ENCODE peak calls at places on chromosome 16, in five cellular contexts. B is mesenchymal stem cell, M is IMR-90, Y is H1, W is H9. I is an unnamed sample.

GRCh38 chr16:20849587-20850390 is 43.5 kb downstream of the REXO5 start:
- DNase-seq in W (peak), Y (no peak), M (peak), B (peak), I (peak)

GRCh38 chr16:23268561-23268960 is 33.5 kb upstream of the SCNN1B start:
- DNase-seq in B (no peak), Y (no peak), M (no peak), W (no peak), I (no peak)

GRCh38 chr16:77169650-77170236 is 21.2 kb upstream of the MON1B start:
- DNase-seq in W (peak), Y (peak), B (peak), M (peak), I (peak)

GRCh38 chr16:19926449-19927390 is 42.1 kb upstream of the GPRC5B start:
- DNase-seq in M (peak), W (peak), B (peak), Y (no peak), I (no peak)

GRCh38 chr16:85129846-85130706 is 17.8 kb upstream of the CIBAR2 start:
- DNase-seq in B (peak), W (no peak), Y (no peak), M (peak), I (no peak)

GRCh38 chr16:82240111-82240510 is 70.1 kb upstream of the MPHOSPH6 start:
- DNase-seq in B (no peak), W (no peak), M (peak), Y (no peak), I (no peak)

GRCh38 chr16:12146966-12147365 is 170.4 kb downstream of the SNX29 start:
- DNase-seq in Y (no peak), M (no peak), B (no peak), W (no peak), I (no peak)

GRCh38 chr16:58829096-58829495 is 95.0 kb upstream of the GOT2 start:
- DNase-seq in Y (no peak), M (no peak), B (no peak), W (no peak), I (no peak)

GRCh38 chr16:75340715-75341500 is 89.5 kb upstream of the BCAR1 start:
- DNase-seq in B (peak), Y (peak), W (no peak), M (peak), I (no peak)
- H4K8ac ChIP-seq in B (no peak), Y (no peak), W (no peak), M (no peak), I (no peak)

DNA sequence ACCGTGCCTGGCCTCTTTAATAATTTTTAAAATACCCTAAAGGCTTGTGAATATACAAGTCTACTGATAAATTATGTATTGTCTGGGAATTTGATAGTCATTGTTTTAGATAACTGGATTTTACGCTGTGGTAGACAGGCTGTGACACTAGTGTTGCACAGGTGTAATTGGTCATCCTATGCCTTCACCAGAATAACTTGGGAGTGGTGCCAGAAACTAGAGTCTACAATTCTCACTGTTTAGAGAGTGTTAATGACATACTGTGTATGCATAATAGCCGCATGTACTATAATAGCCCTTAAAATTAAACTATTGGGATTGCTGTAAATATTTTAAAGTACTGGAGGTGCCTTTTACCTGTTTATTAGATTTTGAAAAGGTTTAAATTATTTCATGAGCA is 11.4 kb downstream of the CNEP1R1 start:
- DNase-seq in B (no peak), W (no peak), Y (no peak), M (no peak), I (no peak)
- H4K8ac ChIP-seq in B (no peak), W (no peak), Y (no peak), M (no peak), I (no peak)

GRCh38 chr16:60200161-60200560 is 1466.0 kb upstream of the GOT2 start:
- DNase-seq in M (no peak), W (no peak), Y (no peak), B (no peak), I (no peak)

GRCh38 chr16:60199154-60199553 is 1465.0 kb upstream of the GOT2 start:
- DNase-seq in M (no peak), W (no peak), B (no peak), Y (no peak), I (no peak)

GRCh38 chr16:60206511-60206910 is 1472.4 kb upstream of the GOT2 start:
- DNase-seq in M (no peak), B (no peak), Y (no peak), W (peak), I (no peak)

GRCh38 chr16:60203525-60204124 is 1469.5 kb upstream of the GOT2 start:
- DNase-seq in Y (no peak), M (peak), B (no peak), W (no peak), I (no peak)

DNA sequence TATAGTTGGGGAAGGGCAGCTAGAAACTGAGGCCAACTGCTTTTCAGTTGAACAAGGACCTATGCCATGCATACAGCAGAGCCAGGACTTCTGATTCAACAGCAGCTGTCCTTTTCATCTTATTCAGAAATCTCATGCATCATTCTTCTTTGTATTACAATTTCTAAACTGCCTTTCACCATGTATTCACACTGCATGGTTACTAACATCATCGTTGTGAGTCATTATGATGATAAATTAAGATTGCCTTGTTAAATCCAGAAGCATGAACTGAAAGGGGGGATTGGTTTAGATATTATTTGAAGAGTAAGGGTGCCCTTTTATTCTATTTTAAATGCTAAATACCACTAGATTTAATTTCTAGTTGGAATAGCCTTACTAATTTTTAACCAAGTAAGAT is 1470.1 kb upstream of the GOT2 start:
- DNase-seq in W (no peak), B (no peak), Y (no peak), M (no peak), I (no peak)
- H4K8ac ChIP-seq in W (no peak), B (no peak), Y (no peak), M (no peak), I (no peak)

GRCh38 chr16:67873435-67874146 is 739 bp downstream of the EDC4 start:
- DNase-seq in M (peak), Y (no peak), W (no peak), B (peak), I (no peak)
- H4K8ac ChIP-seq in M (peak), Y (peak), W (no peak), B (peak), I (no peak)

GRCh38 chr16:1884889-1885288 is 12.9 kb upstream of the MEIOB start:
- DNase-seq in W (no peak), B (no peak), M (no peak), Y (no peak), I (no peak)
- H4K8ac ChIP-seq in W (no peak), B (no peak), M (no peak), Y (no peak), I (no peak)

GRCh38 chr16:4800290-4801041 is 2.0 kb downstream of the ROGDI start:
- DNase-seq in W (no peak), B (no peak), M (no peak), Y (no peak), I (no peak)

GRCh38 chr16:4799171-4799855 is 3.1 kb downstream of the ROGDI start:
- DNase-seq in B (no peak), M (no peak), W (no peak), Y (no peak), I (no peak)

GRCh38 chr16:4801962-4802658 is at the start of gene ROGDI:
- DNase-seq in M (peak), W (peak), B (peak), Y (peak), I (peak)

GRCh38 chr16:4802659-4803287 is 340 bp upstream of the ROGDI start:
- DNase-seq in B (peak), Y (peak), M (peak), W (peak), I (peak)

GRCh38 chr16:4801051-4801961 is 1.1 kb downstream of the ROGDI start:
- DNase-seq in W (no peak), M (no peak), B (no peak), Y (no peak), I (no peak)
- H4K8ac ChIP-seq in W (no peak), M (peak), B (peak), Y (peak), I (no peak)

I was measured in neuronal stem cell.